ENCODE peak calls at places on chromosomes 4 and X, in nine cellular contexts. S is Peyer's patch, D is stomach, P is A549, A is tibial nerve, K is uterus, I is heart left ventricle, F is adrenal gland, U is K562. C is an unnamed sample.

GRCh38 chr4:142817442-142817841 is 28.7 kb downstream of the INPP4B start:
- DNase-seq in S (no peak), D (no peak), P (no peak), A (no peak), K (no peak), I (no peak), F (no peak), U (no peak), C (peak; percentile 43)

GRCh38 chrX:18891561-18891945 is 92.4 kb downstream of the PHKA2 start:
- DNase-seq in S (no peak), D (no peak), P (no peak), A (no peak), K (no peak), I (no peak), F (no peak), U (no peak), C (no peak)

GRCh38 chrX:49071877-49072711 is 1.7 kb downstream of the PRAF2 start:
- DNase-seq in S (peak; percentile 68), D (peak; percentile 87), P (no peak), A (peak; percentile 62), K (peak; percentile 84), I (peak; percentile 74), F (peak; percentile 74), U (no peak), C (no peak)

GRCh38 chr4:14596904-14597303 is 405.4 kb upstream of the CPEB2 start:
- DNase-seq in S (no peak), D (no peak), P (no peak), A (no peak), K (no peak), I (no peak), F (no peak), U (no peak), C (no peak)

GRCh38 chr4:945274-946102 is 13.2 kb downstream of the TMEM175 start:
- DNase-seq in S (no peak), D (no peak), P (no peak), A (no peak), K (no peak), I (no peak), F (no peak), U (no peak), C (peak; percentile 70)

GRCh38 chr4:180152831-180153230 is 2090.4 kb upstream of the TENM3 start:
- DNase-seq in S (no peak), D (no peak), P (no peak), A (no peak), K (no peak), I (no peak), F (no peak), U (no peak), C (no peak)

GRCh38 chr4:107757860-107758476 is 37.9 kb upstream of the PAPSS1 start:
- DNase-seq in S (no peak), D (no peak), P (peak; percentile 11), A (no peak), K (no peak), I (no peak), F (no peak), U (peak; percentile 15), C (no peak)

GRCh38 chr4:9704551-9705332 is 76.7 kb upstream of the DRD5 start:
- DNase-seq in S (no peak), D (no peak), P (no peak), A (no peak), K (no peak), I (no peak), F (no peak), U (no peak), C (no peak)

GRCh38 chrX:34880656-34881055 is 61.9 kb upstream of the FAM47B start:
- DNase-seq in S (no peak), D (no peak), P (no peak), A (no peak), K (no peak), I (no peak), F (no peak), U (no peak), C (no peak)

GRCh38 chr4:152243890-152244595 is 291.8 kb downstream of the FBXW7 start:
- DNase-seq in S (no peak), D (no peak), P (no peak), A (no peak), K (no peak), I (peak; percentile 71), F (peak; percentile 24), U (no peak), C (peak; percentile 41)

GRCh38 chr4:3340703-3341088 is 47.9 kb downstream of the RGS12 start:
- DNase-seq in S (no peak), D (peak; percentile 85), P (no peak), A (no peak), K (no peak), I (no peak), F (peak; percentile 9), U (no peak), C (peak; percentile 11)

GRCh38 chr4:185357220-185357619 is 38.5 kb downstream of the LRP2BP start:
- DNase-seq in S (no peak), D (no peak), P (no peak), A (no peak), K (no peak), I (no peak), F (no peak), U (no peak), C (no peak)

GRCh38 chr4:95693594-95693993 is 144.8 kb upstream of the UNC5C start:
- DNase-seq in S (no peak), D (no peak), P (no peak), A (no peak), K (no peak), I (no peak), F (no peak), U (no peak), C (no peak)

GRCh38 chr4:184748251-184748652 is 14.4 kb upstream of the CENPU start:
- DNase-seq in S (no peak), D (peak; percentile 73), P (no peak), A (no peak), K (no peak), I (peak; percentile 54), F (no peak), U (no peak), C (peak; percentile 90)

GRCh38 chrX:145609951-145610511 is 207.6 kb upstream of the SLITRK2 start:
- DNase-seq in S (no peak), D (no peak), P (no peak), A (no peak), K (no peak), I (no peak), F (no peak), U (no peak), C (no peak)

GRCh38 chrX:10574663-10575062 is 45.7 kb downstream of the MID1 start:
- DNase-seq in S (no peak), D (no peak), P (no peak), A (no peak), K (no peak), I (no peak), F (no peak), U (no peak), C (no peak)

GRCh38 chrX:10884246-10884645 is 226.9 kb upstream of the HCCS start:
- DNase-seq in S (no peak), D (no peak), P (no peak), A (no peak), K (no peak), I (no peak), F (no peak), U (no peak), C (no peak)

GRCh38 chrX:65034641-65035450 is 58.6 kb upstream of the ZC4H2 start:
- DNase-seq in S (peak; percentile 90), D (peak; percentile 79), P (peak; percentile 25), A (peak; percentile 35), K (peak; percentile 84), I (peak; percentile 63), F (peak; percentile 82), U (peak; percentile 88), C (peak; percentile 87)
- TF ChIP-seq POLR2A in S (peak; percentile 34), D (no peak), P (no peak), A (peak; percentile 61), K (peak; percentile 63), I (no peak), F (peak; percentile 34), U (peak; percentile 33), C (no peak)

DNA sequence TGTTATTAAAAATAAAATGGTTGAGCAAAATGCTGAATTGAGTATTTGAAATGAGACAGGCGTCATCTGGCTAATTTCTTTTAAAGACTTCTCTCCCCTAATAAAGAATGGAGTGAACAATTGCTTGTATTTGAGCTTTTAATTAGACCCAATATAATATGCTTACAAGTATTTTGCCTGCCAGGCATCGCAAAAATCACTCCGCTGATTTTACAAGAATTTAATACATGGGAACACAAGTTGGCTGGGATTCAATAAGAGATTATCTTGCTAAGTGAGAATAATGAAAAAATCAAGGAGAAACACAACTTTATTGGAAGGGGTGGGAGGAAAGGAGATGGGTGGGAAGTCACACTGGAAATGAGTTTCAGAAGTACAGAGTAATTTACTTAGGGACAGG is 52.3 kb downstream of the KLF3 start:
- DNase-seq in S (no peak), D (no peak), P (no peak), A (no peak), K (no peak), I (no peak), F (no peak), U (no peak), C (no peak)
- H3K4me3 ChIP-seq in S (no peak overlapping the region), D (no peak overlapping the region), P (no peak overlapping the region), A (no peak overlapping the region), K (no peak overlapping the region), I (no peak overlapping the region), F (no peak overlapping the region), U (no peak overlapping the region), C (no peak overlapping the region)

DNA sequence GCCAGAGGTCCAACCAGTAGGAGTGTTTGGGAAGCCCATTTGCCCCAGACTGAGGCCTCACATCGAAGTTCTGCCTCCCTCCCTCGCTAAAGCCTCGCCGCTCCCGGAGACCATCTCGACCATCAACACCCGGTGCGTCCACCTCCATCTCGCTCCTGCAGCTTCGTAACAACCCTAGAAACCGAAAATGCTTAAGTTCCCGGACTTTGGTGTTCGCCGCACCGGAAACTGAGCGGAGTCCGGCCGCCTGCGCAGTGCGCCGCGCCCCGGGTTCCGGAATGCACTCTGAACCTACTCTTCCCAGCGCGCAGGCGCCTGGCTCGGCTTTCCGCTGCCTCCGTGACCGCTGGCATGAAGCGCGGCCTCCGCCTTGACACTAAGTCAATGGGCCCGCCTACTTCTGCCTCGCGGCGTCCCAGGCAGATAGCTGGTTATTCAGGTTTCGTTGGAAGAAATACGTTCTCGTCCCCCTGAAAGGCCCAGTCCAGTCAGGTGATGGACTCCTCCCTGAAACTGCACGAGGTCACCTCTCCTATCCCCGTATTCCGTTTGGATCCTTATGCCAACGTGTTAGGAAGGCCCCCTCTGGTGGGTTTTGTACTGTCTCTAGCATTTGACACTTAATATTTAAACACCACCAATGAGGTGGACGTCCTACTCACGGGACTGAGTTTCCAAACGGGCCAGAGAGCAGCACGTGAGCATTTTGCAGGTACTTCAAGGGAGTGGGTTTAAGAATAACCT is 21.4 kb downstream of the FABP2 start:
- DNase-seq in S (peak; percentile 98), D (peak; percentile 97), P (peak; percentile 66), A (peak; percentile 83), K (peak; percentile 93), I (peak; percentile 94), F (peak; percentile 94), U (peak; percentile 87), C (peak; percentile 99)
- TF ChIP-seq POLR2A in S (peak; percentile 90), D (peak; percentile 55), P (peak; percentile 12), A (peak; percentile 75), K (peak; percentile 82), I (no peak), F (peak; percentile 76), U (peak; percentile 86), C (no peak)

DNA sequence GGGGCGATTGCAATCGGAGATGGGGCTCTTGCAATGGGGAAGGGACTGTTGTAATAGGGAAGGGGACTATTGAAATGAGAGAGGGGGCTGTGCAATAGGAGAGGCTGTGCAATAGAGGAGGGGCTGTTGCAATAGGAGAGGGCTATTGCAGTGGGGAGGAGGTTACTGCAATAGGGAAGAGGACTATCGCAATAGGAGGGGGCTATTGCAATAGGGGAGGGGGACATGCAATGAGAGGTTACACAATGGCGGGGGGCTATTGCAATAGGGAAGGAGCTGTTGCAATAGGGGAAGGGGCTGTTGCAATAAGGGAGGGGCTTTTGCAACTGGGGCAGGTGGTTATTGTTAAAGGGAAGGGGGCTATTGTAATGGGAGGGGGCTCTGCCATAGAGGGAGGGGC is 162.6 kb upstream of the PSAPL1 start:
- DNase-seq in S (no peak), D (no peak), P (no peak), A (no peak), K (no peak), I (no peak), F (no peak), U (no peak), C (no peak)
- H3K4me3 ChIP-seq in S (no peak overlapping the region), D (no peak overlapping the region), P (no peak overlapping the region), A (no peak overlapping the region), K (no peak overlapping the region), I (no peak overlapping the region), F (no peak overlapping the region), U (no peak overlapping the region), C (no peak overlapping the region)